ENCODE peak calls at places on chromosomes 16 and 17, in six cellular contexts. P is mesendoderm, S is mesenchymal stem cell, H is trophoblast cell, U is neuronal stem cell, R is H1. E is an unnamed sample. For H3K4me1, the result is how much of the 10 kb centered on the place peaks cover.

GRCh38 chr16:11478431-11479119 is 108.1 kb downstream of the LITAF start:
- DNase-seq in H (no peak), S (no peak), P (no peak), R (no peak), U (no peak), E (no peak)

GRCh38 chr17:41098476-41098875 is 534 bp upstream of the KRTAP4-8 start:
- DNase-seq in P (no peak), S (no peak), U (no peak), R (no peak), H (peak), E (peak)

GRCh38 chr16:71916397-71916920 is 21.1 kb downstream of the IST1 start:
- DNase-seq in P (no peak), H (no peak), U (no peak), S (no peak), R (no peak), E (peak)

GRCh38 chr16:12819126-12820117 is 15.7 kb upstream of the CPPED1 start:
- DNase-seq in P (peak), S (peak), U (peak), R (no peak), H (peak), E (peak)

GRCh38 chr16:28254158-28254557 is 38.2 kb upstream of the SBK1 start:
- DNase-seq in R (no peak), S (no peak), U (no peak), P (no peak), H (no peak), E (no peak)

GRCh38 chr17:58249270-58250133 is 11.1 kb downstream of the LPO start:
- DNase-seq in P (peak), U (peak), R (no peak), S (peak), H (peak), E (peak)

GRCh38 chr17:74760404-74761105 is 12.1 kb downstream of the NHERF1 start:
- DNase-seq in U (no peak), H (no peak), S (no peak), R (no peak), P (no peak), E (no peak)

GRCh38 chr16:67028555-67029248 is at the start of gene CBFB:
- DNase-seq in S (peak), P (peak), U (peak), R (no peak), H (peak), E (peak)

GRCh38 chr17:39704821-39705551 is 5.1 kb downstream of the ERBB2 start:
- DNase-seq in R (no peak), U (no peak), P (peak), H (peak), S (peak), E (peak)

GRCh38 chr17:39703913-39704312 is 4.0 kb downstream of the ERBB2 start:
- DNase-seq in R (no peak), P (no peak), H (no peak), S (no peak), U (no peak), E (no peak)

GRCh38 chr17:39701012-39701783 is 1.3 kb downstream of the ERBB2 start:
- DNase-seq in H (no peak), U (no peak), R (no peak), P (peak), S (no peak), E (no peak)

GRCh38 chr17:39701784-39702422 is 2.0 kb downstream of the ERBB2 start:
- DNase-seq in S (no peak), H (no peak), P (no peak), U (no peak), R (no peak), E (no peak)

DNA sequence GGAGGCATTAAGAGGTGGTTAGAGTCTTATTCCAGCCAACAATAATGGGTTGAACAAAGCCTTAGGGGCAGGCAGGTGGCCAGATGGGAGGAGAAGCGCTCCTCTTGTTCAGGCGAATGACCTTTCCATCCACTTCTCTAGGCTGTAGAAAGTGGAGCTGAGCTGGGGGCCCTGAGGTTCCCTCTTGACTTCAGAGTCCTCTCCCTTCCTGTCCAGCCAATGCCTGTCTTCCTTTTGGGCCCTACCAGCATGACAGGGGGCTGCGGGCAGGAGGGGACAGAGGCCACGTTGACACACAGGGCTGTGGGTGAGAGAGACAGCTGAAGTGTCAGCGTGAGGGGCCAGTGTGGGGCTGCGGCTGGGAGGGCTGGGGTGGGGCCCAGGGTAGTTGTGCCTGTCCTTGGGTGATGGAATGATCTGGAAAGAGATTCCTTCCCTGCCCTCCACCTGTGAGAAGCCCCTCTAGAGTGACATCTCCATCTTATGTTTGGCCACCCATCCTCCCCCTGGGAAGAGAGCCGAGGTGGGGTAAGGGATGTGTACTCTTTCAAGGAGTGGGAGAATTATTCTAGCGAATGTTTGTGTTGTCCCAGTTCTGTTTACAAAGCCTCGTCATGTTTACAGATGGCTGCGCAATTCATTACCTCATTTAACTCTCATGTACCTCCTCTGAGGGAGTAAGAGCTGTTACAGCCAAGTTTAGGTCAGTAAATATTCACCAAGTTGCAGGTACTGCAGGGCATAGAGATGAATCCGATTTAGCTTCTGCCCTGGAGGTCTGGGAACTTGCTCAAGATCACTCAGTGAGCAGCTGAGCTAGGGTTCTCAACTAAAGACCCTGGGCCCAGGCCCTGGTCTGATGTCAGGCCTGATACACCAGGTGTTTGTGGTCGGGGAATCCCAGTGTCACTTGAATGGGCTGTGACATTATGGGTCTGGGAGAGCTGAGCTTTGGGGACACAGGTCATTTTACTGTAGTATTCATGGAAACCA is 3.3 kb downstream of the ERBB2 start:
- DNase-seq in P (no peak), S (peak), R (no peak), U (no peak), H (peak), E (peak)
- H3K4me1 ChIP-seq in P (under half), S (under half), R (under half), U (under half), H (under half), E (under half)

GRCh38 chr17:67274466-67274865 is 29.5 kb upstream of the HELZ start:
- DNase-seq in P (no peak), H (no peak), S (no peak), U (no peak), R (no peak), E (no peak)
- H3K4me3 ChIP-seq in P (no peak), H (no peak), S (no peak), U (no peak), R (no peak), E (no peak)

GRCh38 chr17:63621684-63622570 is at the start of gene MAP3K3:
- DNase-seq in H (peak), U (peak), S (peak), R (peak), P (peak), E (peak)
- H3K18ac ChIP-seq in H (peak), U (peak), S (peak), R (peak), P (peak), E (no peak)

GRCh38 chr17:17403899-17404576 is 72.8 kb upstream of the MED9 start:
- DNase-seq in S (no peak), H (no peak), U (no peak), R (no peak), P (no peak), E (no peak)
- H3K4me1 ChIP-seq in S (under half), H (under half), U (under half), R (under half), P (under half), E (under half)

GRCh38 chr17:78734841-78735641 is 47.0 kb downstream of the CYTH1 start:
- DNase-seq in P (no peak), H (no peak), U (no peak), R (no peak), S (no peak), E (no peak)
- H3K4me3 ChIP-seq in P (no peak), H (no peak), U (no peak), R (no peak), S (no peak), E (no peak)

GRCh38 chr16:29818082-29818481 is 2.1 kb downstream of the PAGR1 start:
- DNase-seq in U (no peak), S (peak), P (no peak), R (no peak), H (no peak), E (no peak)

GRCh38 chr16:29815032-29815721 is 775 bp upstream of the PAGR1 start:
- DNase-seq in U (no peak), H (no peak), S (peak), R (no peak), P (peak), E (no peak)

GRCh38 chr16:29816694-29817441 is 916 bp downstream of the PAGR1 start:
- DNase-seq in P (peak), H (peak), S (peak), U (no peak), R (no peak), E (peak)

GRCh38 chr16:29814592-29814991 is 1.4 kb upstream of the PAGR1 start:
- DNase-seq in S (no peak), H (no peak), U (no peak), P (no peak), R (no peak), E (no peak)

GRCh38 chr16:29815793-29816693 is at the start of gene PAGR1:
- DNase-seq in P (peak), R (peak), S (peak), H (peak), U (peak), E (peak)
- H3K18ac ChIP-seq in P (peak), R (peak), S (peak), H (peak), U (peak), E (peak)

DNA sequence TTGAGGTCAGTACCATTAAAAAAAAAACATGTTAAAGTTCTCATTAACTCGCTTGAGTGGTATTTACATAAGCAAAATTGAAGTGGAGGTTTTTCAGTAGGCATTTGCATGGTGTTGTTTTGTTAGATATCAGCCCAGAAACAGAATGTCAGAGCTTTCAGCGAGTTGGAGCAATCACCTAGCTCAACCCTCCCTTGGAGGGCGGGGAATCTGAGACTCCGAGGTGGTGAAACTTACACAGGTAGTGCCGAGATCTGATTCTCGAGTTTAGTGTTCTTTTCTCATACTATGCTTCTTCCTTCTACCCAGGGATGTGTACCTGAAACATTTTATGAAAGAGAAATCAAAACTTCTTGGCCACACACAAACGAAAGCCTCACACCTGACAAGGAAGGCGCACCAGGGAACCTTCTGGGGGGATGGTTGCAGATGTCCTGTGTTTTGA is 6.6 kb downstream of the SEC14L1 start:
- DNase-seq in H (no peak), S (no peak), U (no peak), R (no peak), P (no peak), E (no peak)
- H3K4me1 ChIP-seq in H (under half), S (under half), U (under half), R (under half), P (under half), E (under half)

GRCh38 chr17:6996256-6997111 is 635 bp downstream of the ALOX12 start:
- DNase-seq in H (no peak), S (no peak), P (peak), R (no peak), U (no peak), E (no peak)

GRCh38 chr17:6995500-6996255 is at the start of gene ALOX12:
- DNase-seq in U (no peak), R (no peak), H (no peak), S (no peak), P (peak), E (no peak)

GRCh38 chr17:6994118-6994598 is 1.7 kb upstream of the ALOX12 start:
- DNase-seq in S (no peak), H (no peak), R (no peak), U (no peak), P (no peak), E (no peak)

GRCh38 chr17:6997171-6997570 is 1.3 kb downstream of the ALOX12 start:
- DNase-seq in P (no peak), R (no peak), U (no peak), H (no peak), S (no peak), E (no peak)

DNA sequence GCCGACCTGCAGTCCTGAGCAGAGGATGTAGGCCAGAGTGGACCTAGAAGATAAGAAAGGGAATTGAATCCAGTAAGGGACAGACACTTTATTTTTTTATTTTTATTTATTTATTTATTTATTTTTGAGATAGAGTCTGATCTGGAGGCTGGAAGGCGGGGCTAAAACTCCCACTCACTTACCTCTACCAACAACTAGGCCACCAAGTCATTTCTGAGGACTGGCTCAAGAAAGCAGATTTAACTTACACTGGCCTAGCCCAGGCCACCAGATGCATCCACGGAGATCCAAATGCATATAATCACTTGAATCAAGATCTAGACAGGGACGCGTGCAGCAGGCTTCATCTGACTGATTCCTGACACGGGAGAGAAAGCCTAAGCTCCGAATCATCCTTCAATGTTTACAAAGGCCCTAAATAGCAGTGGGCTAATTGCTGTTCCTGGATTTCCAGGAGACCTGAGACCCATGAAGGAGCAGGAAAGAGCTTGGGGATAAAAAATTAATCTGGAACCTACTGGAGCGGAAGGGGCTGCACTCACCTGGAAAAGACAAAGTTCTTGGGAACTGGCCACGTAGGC is 1.1 kb upstream of the ALOX12 start:
- DNase-seq in R (no peak), U (no peak), H (no peak), P (no peak), S (peak), E (peak)
- H3K4me3 ChIP-seq in R (no peak), U (no peak), H (no peak), P (no peak), S (no peak), E (no peak)

GRCh38 chr17:18185391-18185790 is 1.8 kb downstream of the ALKBH5 start:
- DNase-seq in U (no peak), R (no peak), S (peak), P (peak), H (no peak), E (peak)

GRCh38 chr17:18182190-18182977 is 1.2 kb upstream of the ALKBH5 start:
- DNase-seq in U (peak), H (peak), S (no peak), P (peak), R (no peak), E (no peak)

GRCh38 chr17:18182978-18183333 is 672 bp upstream of the ALKBH5 start:
- DNase-seq in U (no peak), H (peak), P (no peak), S (peak), R (no peak), E (peak)

GRCh38 chr17:18184143-18185007 is 747 bp downstream of the ALKBH5 start:
- DNase-seq in H (peak), S (peak), R (no peak), U (peak), P (peak), E (peak)

GRCh38 chr17:18183334-18184142 is at the start of gene ALKBH5:
- DNase-seq in H (peak), R (peak), S (peak), U (peak), P (peak), E (peak)
- H3K18ac ChIP-seq in H (peak), R (peak), S (peak), U (peak), P (peak), E (peak)